ENCODE peak calls at places on chromosomes 4 and X, in ten cellular contexts. S, F, Z, E, H, R, K, M, X and N are unnamed samples.

GRCh38 chr4:38860788-38861424 is 4.3 kb upstream of the TLR6 start:
- DNase-seq in S (peak; percentile 34), F (no peak), Z (peak; percentile 70), E (peak; percentile 77), H (no peak), R (peak; percentile 76), K (no peak), M (peak; percentile 59), X (no peak), N (peak; percentile 45)

GRCh38 chrX:29470029-29470428 is 745.3 kb upstream of the MAGEB2 start:
- DNase-seq in S (no peak), F (no peak), Z (peak; percentile 74), E (no peak), H (peak; percentile 1), R (no peak), K (no peak), M (peak; percentile 73), X (no peak), N (no peak)

GRCh38 chr4:104942990-104943758 is 203.5 kb upstream of the TET2 start:
- DNase-seq in S (no peak), F (no peak), Z (no peak), E (peak; percentile 4), H (no peak), R (no peak), K (no peak), M (peak; percentile 25), X (no peak), N (no peak)

GRCh38 chrX:143027262-143027661 is 1.5 kb downstream of the SPANXN4 start:
- DNase-seq in S (no peak), F (no peak), Z (no peak), E (no peak), H (no peak), R (no peak), K (no peak), M (no peak), X (no peak), N (no peak)

GRCh38 chr4:176377705-176378302 is 58.0 kb downstream of the SPCS3 start:
- DNase-seq in S (peak; percentile 39), F (no peak), Z (peak; percentile 59), E (peak; percentile 18), H (peak; percentile 7), R (no peak), K (no peak), M (peak; percentile 44), X (no peak), N (no peak)

GRCh38 chrX:81556880-81557279 is 355.0 kb downstream of the SH3BGRL start:
- DNase-seq in S (no peak), F (no peak), Z (no peak), E (no peak), H (no peak), R (no peak), K (no peak), M (no peak), X (no peak), N (no peak)

GRCh38 chrX:13367950-13368349 is 48.1 kb upstream of the ATXN3L start:
- DNase-seq in S (no peak), F (no peak), Z (no peak), E (no peak), H (no peak), R (no peak), K (no peak), M (no peak), X (no peak), N (no peak)

GRCh38 chr4:92387459-92388069 is 83.8 kb downstream of the GRID2 start:
- DNase-seq in S (peak; percentile 63), F (no peak), Z (peak; percentile 66), E (peak; percentile 9), H (peak; percentile 2), R (no peak), K (no peak), M (peak; percentile 74), X (no peak), N (peak; percentile 2)

GRCh38 chrX:479273-479981 is 92.7 kb upstream of the PPP2R3B start:
- DNase-seq in S (no peak), F (no peak), Z (no peak), E (no peak), H (no peak), R (no peak), K (no peak), M (no peak), X (no peak), N (no peak)

DNA sequence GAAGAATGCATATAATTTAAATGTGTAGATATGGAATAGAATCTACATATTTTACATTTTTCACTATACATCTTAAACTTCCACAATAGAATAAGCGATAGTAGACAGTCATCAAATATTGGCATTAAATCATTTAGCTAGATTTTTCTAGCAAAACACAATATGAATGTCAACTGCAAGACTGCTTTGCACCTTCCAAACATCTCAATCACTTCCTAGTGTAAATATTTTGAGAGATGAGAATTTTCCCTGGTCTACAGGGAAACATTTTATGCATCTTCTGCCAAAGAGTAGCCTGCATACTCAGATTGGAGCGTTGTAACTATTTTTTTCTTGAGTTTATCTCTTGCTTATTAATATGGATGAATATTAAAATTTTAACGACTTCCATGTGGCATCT is 897.4 kb downstream of the CENPC start:
- DNase-seq in S (no peak), F (no peak), Z (no peak), E (no peak), H (no peak), R (no peak), K (no peak), M (no peak), X (no peak), N (no peak)
- TF ChIP-seq CTCF in S (no peak), F (no peak), Z (no peak), E (no peak), H (no peak), R (no peak), K (no peak), M (no peak), X (no peak), N (no peak)

GRCh38 chr4:126051709-126052424 is 737.1 kb downstream of the FAT4 start:
- DNase-seq in S (peak; percentile 60), F (no peak), Z (peak; percentile 72), E (no peak), H (peak; percentile 57), R (no peak), K (no peak), M (peak; percentile 80), X (no peak), N (no peak)
- TF ChIP-seq CTCF in S (no peak), F (no peak), Z (peak; percentile 22), E (no peak), H (peak; percentile 47), R (no peak), K (peak; percentile 22), M (peak; percentile 25), X (no peak), N (no peak)

GRCh38 chrX:46836701-46837542 is at the start of gene RP2:
- DNase-seq in S (peak; percentile 96), F (peak; percentile 94), Z (peak; percentile 93), E (peak; percentile 85), H (peak; percentile 91), R (peak; percentile 88), K (peak; percentile 96), M (peak; percentile 95), X (peak; percentile 92), N (peak; percentile 93)

GRCh38 chrX:46838482-46838857 is 1.6 kb downstream of the RP2 start:
- DNase-seq in S (no peak), F (no peak), Z (no peak), E (no peak), H (no peak), R (no peak), K (no peak), M (no peak), X (no peak), N (no peak)

GRCh38 chrX:46840946-46841740 is 4.3 kb downstream of the RP2 start:
- DNase-seq in S (peak; percentile 21), F (no peak), Z (no peak), E (no peak), H (no peak), R (no peak), K (no peak), M (peak; percentile 47), X (no peak), N (no peak)

GRCh38 chrX:46838974-46839480 is 2.2 kb downstream of the RP2 start:
- DNase-seq in S (no peak), F (no peak), Z (no peak), E (no peak), H (peak; percentile 39), R (no peak), K (no peak), M (no peak), X (no peak), N (no peak)

GRCh38 chrX:46837543-46838481 is 969 bp downstream of the RP2 start:
- DNase-seq in S (peak; percentile 43), F (no peak), Z (peak; percentile 49), E (peak; percentile 30), H (peak; percentile 23), R (no peak), K (no peak), M (no peak), X (no peak), N (no peak)
- TF ChIP-seq CTCF in S (no peak), F (no peak), Z (no peak), E (no peak), H (no peak), R (no peak), K (no peak), M (no peak), X (no peak), N (no peak)

DNA sequence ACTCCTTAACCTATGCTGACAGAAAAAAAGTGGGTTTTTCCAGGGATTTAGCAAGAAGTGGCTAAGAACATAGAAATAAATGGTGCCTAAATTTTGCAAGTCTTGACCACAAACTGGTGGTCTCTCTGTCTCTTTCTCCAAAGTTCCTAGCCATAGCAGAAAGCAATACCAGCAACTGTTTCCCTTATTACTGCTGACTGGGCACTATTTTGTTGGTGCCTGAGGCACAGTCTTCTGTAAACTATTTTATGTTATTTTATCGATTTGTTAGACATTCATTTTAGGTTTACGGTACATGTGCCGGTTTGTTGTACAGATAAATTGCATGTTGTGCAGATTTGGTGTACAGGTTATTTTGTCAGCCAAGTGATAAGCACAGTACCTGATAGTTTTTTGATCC is 234.6 kb upstream of the TECRL start:
- DNase-seq in S (no peak), F (no peak), Z (no peak), E (no peak), H (no peak), R (no peak), K (no peak), M (no peak), X (no peak), N (no peak)
- TF ChIP-seq CTCF in S (no peak), F (no peak), Z (no peak), E (no peak), H (no peak), R (no peak), K (no peak), M (no peak), X (no peak), N (no peak)

DNA sequence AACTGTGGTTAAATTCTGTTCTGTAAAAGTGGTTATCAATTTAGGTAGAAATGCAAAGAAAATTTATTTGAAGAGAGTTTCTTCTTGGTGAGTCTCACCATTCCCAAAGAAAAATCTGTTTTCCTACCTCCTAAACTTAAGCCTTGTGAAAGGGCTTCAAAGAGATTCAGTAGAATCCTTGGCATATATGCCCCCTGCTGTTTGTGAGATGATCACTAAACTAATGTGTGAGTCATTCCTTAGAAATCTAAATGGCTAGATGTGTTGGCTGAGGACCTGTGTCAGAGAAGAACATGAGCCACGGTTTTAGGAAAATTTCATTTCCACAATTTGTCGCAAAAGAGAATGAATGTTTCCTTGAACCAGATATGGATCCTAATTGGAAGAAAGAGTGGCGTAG is 260.9 kb downstream of the SLC7A11 start:
- DNase-seq in S (no peak), F (no peak), Z (peak; percentile 62), E (no peak), H (peak; percentile 70), R (no peak), K (no peak), M (peak; percentile 60), X (no peak), N (no peak)
- TF ChIP-seq CTCF in S (no peak), F (no peak), Z (peak; percentile 11), E (no peak), H (peak; percentile 69), R (no peak), K (no peak), M (peak; percentile 35), X (no peak), N (no peak)

GRCh38 chrX:19666950-19667349 is 151.6 kb upstream of the MAP3K15 start:
- DNase-seq in S (no peak), F (no peak), Z (no peak), E (no peak), H (no peak), R (no peak), K (no peak), M (no peak), X (no peak), N (no peak)
- TF ChIP-seq CTCF in S (no peak), F (no peak), Z (no peak), E (no peak), H (no peak), R (no peak), K (no peak), M (no peak), X (no peak), N (no peak)